ENCODE peak calls at places on chromosomes 5 and 9, in five cellular contexts. T is mammary epithelial cell, E is fibroblast of lung, Y is esophagus squamous epithelium, B is ascending aorta. O is an unnamed sample. For H3K27me3, the result is how much of the 10 kb centered on the place peaks cover.

GRCh38 chr5:2710910-2711309 is 40.6 kb downstream of the IRX2 start:
- DNase-seq in T (no peak), E (no peak), Y (no peak), B (no peak), O (no peak)

GRCh38 chr5:135745897-135746500 is 88.5 kb upstream of the SLC25A48 start:
- DNase-seq in T (no peak), E (no peak), Y (no peak), B (no peak), O (no peak)

GRCh38 chr5:42880621-42881020 is 68.9 kb upstream of the SELENOP start:
- DNase-seq in T (no peak), E (no peak), Y (no peak), B (no peak), O (no peak)

GRCh38 chr9:82404484-82405280 is 416.1 kb downstream of the SPATA31D1 start:
- DNase-seq in T (no peak), E (peak), Y (no peak), B (no peak), O (no peak)

GRCh38 chr9:108756746-108757490 is 98.9 kb downstream of the ACTL7B start:
- DNase-seq in T (peak), E (no peak), Y (no peak), B (no peak), O (no peak)

GRCh38 chr9:37897665-37898064 is 6.3 kb downstream of the SLC25A51 start:
- DNase-seq in T (no peak), E (peak), Y (no peak), B (no peak), O (peak)

GRCh38 chr9:121073038-121073437 is 1.7 kb upstream of the CNTRL start:
- DNase-seq in T (peak), E (peak), Y (no peak), B (peak), O (no peak)

GRCh38 chr5:170429014-170429413 is 39.8 kb upstream of the KCNMB1 start:
- DNase-seq in T (no peak), E (peak), Y (no peak), B (no peak), O (no peak)

GRCh38 chr5:138179277-138179857 is 455 bp downstream of the KIF20A start:
- DNase-seq in T (peak), E (peak), Y (no peak), B (no peak), O (no peak)

GRCh38 chr5:173768891-173769290 is 119.3 kb upstream of the CPEB4 start:
- DNase-seq in T (no peak), E (no peak), Y (no peak), B (no peak), O (no peak)

GRCh38 chr5:75185763-75186162 is 50.9 kb downstream of the ANKRD31 start:
- DNase-seq in T (peak), E (no peak), Y (no peak), B (no peak), O (no peak)

GRCh38 chr5:135441256-135441915 is 5.8 kb downstream of the DCANP1 start:
- DNase-seq in T (no peak), E (no peak), Y (no peak), B (peak), O (no peak)

GRCh38 chr5:7503564-7503963 is 107.6 kb downstream of the ADCY2 start:
- DNase-seq in T (no peak), E (no peak), Y (no peak), B (no peak), O (no peak)

GRCh38 chr9:98450486-98450885 is 195.0 kb upstream of the TBC1D2 start:
- DNase-seq in T (peak), E (peak), Y (no peak), B (no peak), O (peak)

GRCh38 chr5:176886336-176887251 is 12.6 kb downstream of the HK3 start:
- DNase-seq in T (no peak), E (no peak), Y (no peak), B (no peak), O (no peak)

GRCh38 chr5:155299342-155300006 is 285.9 kb downstream of the KIF4B start:
- DNase-seq in T (no peak), E (no peak), Y (no peak), B (no peak), O (no peak)

GRCh38 chr5:95554647-95555548 is at the start of the genes ARSK and SKIC3:
- DNase-seq in T (peak), E (peak), Y (peak), B (peak), O (peak)
- TF ChIP-seq CTCF in T (peak), E (peak), Y (peak), B (peak), O (peak)

DNA sequence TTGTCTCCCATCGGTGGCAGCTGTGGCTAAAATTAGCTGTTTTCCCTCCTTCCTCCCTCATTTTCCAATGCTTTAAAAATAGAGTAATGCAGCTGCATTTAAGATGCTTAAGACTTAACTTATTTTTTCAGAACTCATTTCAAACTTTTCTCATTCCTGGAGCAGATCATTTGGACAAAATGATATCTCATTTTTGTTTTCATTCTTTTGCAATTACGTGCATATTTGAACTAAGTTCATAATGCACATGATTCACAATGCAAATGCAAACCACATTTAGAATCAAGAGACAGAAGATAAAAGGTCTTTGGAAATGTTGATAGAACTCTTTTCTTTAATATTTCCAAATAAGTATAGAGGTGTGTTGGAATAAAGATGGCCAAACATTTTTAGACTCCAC is 14.7 kb downstream of the HSPB3 start:
- DNase-seq in T (no peak), E (peak), Y (no peak), B (no peak), O (no peak)
- H3K27ac ChIP-seq in T (no peak), E (peak), Y (no peak), B (no peak), O (no peak)

GRCh38 chr9:21758540-21758939 is 43.9 kb upstream of the MTAP start:
- DNase-seq in T (peak), E (no peak), Y (no peak), B (no peak), O (peak)

GRCh38 chr9:21761309-21761901 is 41.0 kb upstream of the MTAP start:
- DNase-seq in T (no peak), E (peak), Y (no peak), B (no peak), O (no peak)

GRCh38 chr9:21766096-21766495 is 36.3 kb upstream of the MTAP start:
- DNase-seq in T (no peak), E (no peak), Y (no peak), B (no peak), O (no peak)

GRCh38 chr9:21764736-21765245 is 37.6 kb upstream of the MTAP start:
- DNase-seq in T (no peak), E (peak), Y (no peak), B (no peak), O (no peak)

DNA sequence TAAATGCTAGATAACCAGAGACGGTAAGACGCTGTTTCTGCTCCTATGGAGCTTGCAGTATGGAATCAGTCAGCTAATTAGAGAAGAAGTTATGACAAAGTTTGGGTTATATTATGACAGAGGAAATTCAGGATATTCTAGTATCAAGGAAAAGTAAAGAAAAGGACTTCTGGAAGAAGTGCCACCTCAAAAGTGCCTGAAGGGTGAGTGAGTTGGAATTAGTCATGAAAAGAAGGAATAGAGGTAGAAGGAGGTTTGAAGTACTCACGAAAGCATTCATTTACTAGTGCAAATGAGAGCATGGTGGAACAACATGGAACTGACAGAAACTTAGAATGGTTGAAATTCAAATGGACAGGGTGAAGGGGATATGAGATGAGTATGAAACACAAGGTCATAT is 40.4 kb upstream of the MTAP start:
- DNase-seq in T (no peak), E (no peak), Y (no peak), B (no peak), O (no peak)
- H3K27me3 ChIP-seq in T (under half), E (under half), Y (under half), B (under half), O (under half)

DNA sequence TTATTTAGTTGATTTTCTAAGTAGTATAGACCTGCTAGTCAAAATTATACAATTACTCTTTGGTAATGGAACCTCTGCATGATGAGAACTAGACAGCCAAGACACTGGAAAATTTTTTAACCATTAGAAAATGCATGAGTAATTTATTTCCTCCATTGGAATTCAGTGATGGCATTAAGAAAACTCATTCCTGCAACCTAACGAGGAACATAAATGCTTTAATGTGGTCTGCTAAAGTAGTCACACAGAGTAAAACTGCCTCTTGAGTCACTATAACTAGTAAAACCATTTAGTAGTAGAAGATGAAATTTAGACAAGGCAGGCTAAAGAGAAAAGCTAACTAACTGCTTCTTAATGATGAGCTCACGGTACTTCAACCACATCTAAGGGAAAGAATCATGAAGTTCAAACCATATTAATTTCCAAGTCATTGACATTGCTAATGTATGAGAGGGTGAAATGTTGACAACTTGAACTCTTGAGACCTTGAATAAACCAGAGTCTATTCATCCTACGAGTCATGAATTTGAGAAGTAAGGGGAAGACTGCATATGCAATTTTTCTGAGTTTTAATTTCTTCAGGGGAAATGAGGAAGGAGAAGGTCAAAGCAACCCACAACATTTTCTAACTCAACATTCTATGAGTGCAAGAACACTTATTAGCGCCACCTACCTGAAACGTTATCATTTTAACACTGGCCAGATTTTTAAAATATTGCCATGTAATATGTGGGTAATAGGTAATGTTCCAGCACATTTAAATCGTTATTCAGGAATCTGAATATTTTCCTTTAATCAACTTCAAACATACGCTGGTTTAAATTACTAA is 74.4 kb downstream of the GLIS3 start:
- DNase-seq in T (peak), E (peak), Y (no peak), B (no peak), O (peak)
- TF ChIP-seq CTCF in T (peak), E (peak), Y (no peak), B (no peak), O (peak)

DNA sequence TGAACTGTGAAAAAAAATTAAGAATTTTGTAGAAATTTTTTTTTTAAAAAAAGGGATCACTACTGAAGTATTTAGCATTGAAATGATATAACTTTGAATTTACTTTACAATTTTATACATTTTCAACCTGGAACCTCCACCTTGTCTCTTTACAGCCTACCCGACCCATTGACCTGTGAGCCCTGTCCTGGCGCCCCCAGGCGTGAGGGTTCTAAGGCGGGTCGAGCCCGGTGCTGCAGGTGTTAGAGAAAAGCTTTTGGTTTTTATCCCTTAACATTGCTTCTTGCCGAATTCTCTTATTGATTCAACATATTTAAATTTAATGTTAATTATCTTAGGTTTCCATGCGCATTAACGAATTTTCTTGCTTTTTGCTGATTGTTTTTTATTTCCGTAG is 561 bp upstream of the ZNF782 start:
- DNase-seq in T (no peak), E (no peak), Y (no peak), B (no peak), O (no peak)
- H3K27ac ChIP-seq in T (peak), E (no peak), Y (no peak), B (no peak), O (peak)

DNA sequence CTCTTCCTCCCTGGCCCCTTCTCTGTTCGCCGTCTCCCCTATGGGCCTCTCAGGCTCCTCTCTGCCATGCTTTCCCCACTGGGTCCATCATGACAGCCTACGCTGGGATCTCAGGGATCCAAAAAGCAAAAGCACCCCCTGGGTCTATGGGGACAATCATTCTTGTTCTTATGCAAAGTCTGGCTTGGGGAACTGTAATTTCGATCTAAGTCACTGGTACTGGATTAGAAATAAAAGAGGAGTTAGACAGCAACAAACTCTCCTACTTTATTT is 86.6 kb downstream of the SLC38A9 start:
- DNase-seq in T (no peak), E (no peak), Y (no peak), B (no peak), O (no peak)
- H3K27me3 ChIP-seq in T (under half), E (under half), Y (under half), B (under half), O (under half)

DNA sequence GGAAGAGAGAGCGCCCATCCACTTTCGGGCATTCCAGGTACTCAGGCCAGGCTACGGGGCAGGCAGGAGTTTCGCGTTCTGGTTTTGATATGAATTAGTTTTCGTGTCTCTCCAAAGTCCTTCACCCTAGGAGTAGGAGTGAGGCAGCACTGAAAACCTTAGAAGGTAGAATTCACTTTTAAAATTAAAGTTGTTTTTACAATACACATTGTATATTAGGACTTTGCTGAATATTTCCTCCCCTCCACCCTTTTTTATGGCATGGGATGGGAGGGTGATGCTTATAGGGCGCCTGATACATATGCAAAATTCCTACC is 747 bp downstream of the ITGA1 start:
- DNase-seq in T (no peak), E (no peak), Y (no peak), B (no peak), O (no peak)
- TF ChIP-seq CTCF in T (no peak), E (no peak), Y (no peak), B (no peak), O (no peak)

GRCh38 chr5:111550282-111551020 is 38.1 kb upstream of the STARD4 start:
- DNase-seq in T (peak), E (peak), Y (peak), B (peak), O (peak)

GRCh38 chr5:111551120-111551519 is 38.8 kb upstream of the STARD4 start:
- DNase-seq in T (no peak), E (peak), Y (no peak), B (no peak), O (no peak)

GRCh38 chr5:111553889-111554288 is 41.6 kb upstream of the STARD4 start:
- DNase-seq in T (no peak), E (no peak), Y (no peak), B (no peak), O (no peak)

GRCh38 chr5:111548992-111549649 is 36.8 kb upstream of the STARD4 start:
- DNase-seq in T (no peak), E (peak), Y (no peak), B (no peak), O (no peak)

DNA sequence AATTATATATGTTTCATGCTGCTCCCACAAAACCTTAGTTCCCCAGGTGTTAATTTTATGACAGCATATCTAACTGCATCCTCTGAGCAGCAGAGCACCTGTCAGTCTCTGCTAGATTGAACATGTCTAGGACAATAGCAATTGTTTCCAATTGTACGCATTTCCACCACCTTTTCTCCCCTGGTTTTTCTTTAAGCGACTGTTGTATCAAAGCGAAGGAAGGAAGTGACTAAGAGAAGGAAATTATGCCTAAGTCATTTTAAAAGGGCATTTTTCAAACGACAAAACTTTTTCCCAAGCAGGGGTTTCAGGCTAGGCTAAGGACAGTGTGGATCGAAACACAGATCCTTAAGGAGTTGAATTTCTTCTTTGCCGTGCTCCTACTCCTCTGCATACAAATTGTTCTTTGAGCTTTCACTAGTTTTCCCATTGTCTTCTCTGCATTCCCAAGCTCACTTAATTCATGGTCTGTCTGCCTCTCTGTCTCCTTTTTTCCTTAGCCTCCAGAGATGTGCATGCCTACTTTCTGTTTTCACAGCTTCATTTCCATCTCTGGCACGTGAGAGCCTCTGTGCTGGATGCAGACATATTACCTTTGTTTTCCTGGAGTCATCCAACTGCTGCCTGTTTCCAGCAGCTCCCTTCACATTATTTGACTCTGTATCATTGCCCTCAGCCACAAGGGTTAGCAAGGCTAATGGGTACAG is 39.4 kb upstream of the STARD4 start:
- DNase-seq in T (no peak), E (peak), Y (no peak), B (no peak), O (peak)
- H3K27ac ChIP-seq in T (peak), E (no peak), Y (no peak), B (no peak), O (no peak)